ENCODE peak calls at places on chromosome 7, in four cellular contexts. B, C, D and O are unnamed samples.

GRCh38 chr7:74527842-74528241 is 74.1 kb downstream of the GTF2IRD1 start:
- DNase-seq in B (no peak), C (no peak), D (no peak), O (no peak)

GRCh38 chr7:138204285-138204988 is 128.2 kb downstream of the AKR1D1 start:
- DNase-seq in B (no peak), C (no peak), D (no peak), O (no peak)

GRCh38 chr7:44961844-44962482 is 16.9 kb downstream of the MYO1G start:
- DNase-seq in B (no peak), C (peak), D (no peak), O (no peak)

GRCh38 chr7:158404031-158404761 is 183.4 kb downstream of the PTPRN2 start:
- DNase-seq in B (no peak), C (no peak), D (no peak), O (no peak)

GRCh38 chr7:47284691-47285246 is 297.1 kb downstream of the TNS3 start:
- DNase-seq in B (no peak), C (no peak), D (no peak), O (no peak)

GRCh38 chr7:137696376-137696775 is 150.4 kb downstream of the DGKI start:
- DNase-seq in B (no peak), C (no peak), D (no peak), O (no peak)

GRCh38 chr7:101926265-101926664 is 108.8 kb downstream of the CUX1 start:
- DNase-seq in B (no peak), C (no peak), D (no peak), O (no peak)

GRCh38 chr7:158947627-158948026 is 91.3 kb downstream of the DYNC2I1 start:
- DNase-seq in B (no peak), C (no peak), D (no peak), O (no peak)

GRCh38 chr7:140348161-140348849 is 50.0 kb downstream of the SLC37A3 start:
- DNase-seq in B (no peak), C (no peak), D (no peak), O (no peak)

GRCh38 chr7:40354736-40355135 is 219.9 kb downstream of the SUGCT start:
- DNase-seq in B (no peak), C (no peak), D (no peak), O (no peak)

GRCh38 chr7:37833107-37833817 is 15.1 kb upstream of the NME8 start:
- DNase-seq in B (peak), C (no peak), D (peak), O (peak)

GRCh38 chr7:20748853-20749252 is 37.8 kb downstream of the SP8 start:
- DNase-seq in B (no peak), C (no peak), D (no peak), O (no peak)

GRCh38 chr7:46525876-46526275 is 604.8 kb upstream of the IGFBP3 start:
- DNase-seq in B (no peak), C (no peak), D (no peak), O (no peak)

GRCh38 chr7:28473567-28474266 is 61.4 kb downstream of the CREB5 start:
- DNase-seq in B (no peak), C (no peak), D (no peak), O (no peak)

GRCh38 chr7:70590126-70590854 is 541.7 kb upstream of the GALNT17 start:
- DNase-seq in B (no peak), C (no peak), D (no peak), O (no peak)

GRCh38 chr7:17523813-17524741 is 225.6 kb downstream of the AHR start:
- DNase-seq in B (no peak), C (no peak), D (no peak), O (no peak)

GRCh38 chr7:142513221-142513955 is 235.9 kb upstream of the PRSS1 start:
- DNase-seq in B (no peak), C (no peak), D (no peak), O (no peak)

GRCh38 chr7:43757073-43757720 is 1.3 kb upstream of the BLVRA start:
- DNase-seq in B (no peak), C (no peak), D (no peak), O (no peak)

GRCh38 chr7:114921636-114922150 is at the start of gene MDFIC:
- DNase-seq in B (no peak), C (peak), D (no peak), O (no peak)

GRCh38 chr7:137747359-137748031 is 99.3 kb downstream of the DGKI start:
- DNase-seq in B (no peak), C (no peak), D (no peak), O (no peak)

GRCh38 chr7:28738384-28738783 is 219.7 kb downstream of the TRIL start:
- DNase-seq in B (no peak), C (no peak), D (no peak), O (no peak)

GRCh38 chr7:30463400-30464145 is 15.0 kb downstream of the NOD1 start:
- DNase-seq in B (no peak), C (no peak), D (no peak), O (no peak)

GRCh38 chr7:30804078-30804661 is 33.0 kb downstream of the MINDY4 start:
- DNase-seq in B (no peak), C (no peak), D (no peak), O (no peak)

GRCh38 chr7:76089865-76090495 is 42.1 kb downstream of the MDH2 start:
- DNase-seq in B (no peak), C (no peak), D (no peak), O (no peak)

GRCh38 chr7:96061844-96062243 is 260.1 kb downstream of the SLC25A13 start:
- DNase-seq in B (no peak), C (no peak), D (no peak), O (no peak)

GRCh38 chr7:152512711-152513110 is 76.9 kb upstream of the KMT2C start:
- DNase-seq in B (no peak), C (no peak), D (peak), O (no peak)

GRCh38 chr7:79091661-79092060 is 361.8 kb downstream of the MAGI2 start:
- DNase-seq in B (no peak), C (no peak), D (no peak), O (no peak)

GRCh38 chr7:134613623-134614347 is 32.9 kb upstream of the BPGM start:
- DNase-seq in B (no peak), C (no peak), D (peak), O (no peak)

GRCh38 chr7:31950101-31950755 is 120.0 kb downstream of the PDE1C start:
- DNase-seq in B (no peak), C (no peak), D (peak), O (no peak)

GRCh38 chr7:142842251-142842766 is 12.6 kb upstream of the EPHB6 start:
- DNase-seq in B (no peak), C (no peak), D (no peak), O (no peak)

GRCh38 chr7:9608560-9608959 is 1175.2 kb downstream of the NXPH1 start:
- DNase-seq in B (no peak), C (no peak), D (no peak), O (no peak)

GRCh38 chr7:40721344-40721949 is 586.6 kb downstream of the SUGCT start:
- DNase-seq in B (no peak), C (no peak), D (no peak), O (no peak)